ENCODE peak calls at places on chromosomes 13 and 19, in ten cellular contexts. Y, S, M, Q, A, K, W, X, Z and C are unnamed samples.

GRCh38 chr13:31054632-31055031 is 107.1 kb downstream of the HSPH1 start:
- DNase-seq in Y (no peak), S (no peak), M (no peak), Q (no peak), A (no peak), K (no peak), W (no peak), X (no peak), Z (no peak), C (no peak)

GRCh38 chr19:38059897-38060296 is 152.9 kb downstream of the SIPA1L3 start:
- DNase-seq in Y (peak; percentile 28), S (no peak), M (no peak), Q (no peak), A (no peak), K (peak; percentile 83), W (no peak), X (no peak), Z (no peak), C (peak; percentile 77)

GRCh38 chr19:41958367-41959055 is 610 bp downstream of the RABAC1 start:
- DNase-seq in Y (peak; percentile 81), S (peak; percentile 89), M (peak; percentile 31), Q (peak; percentile 73), A (peak; percentile 96), K (peak; percentile 74), W (peak; percentile 97), X (peak; percentile 92), Z (no peak), C (peak; percentile 79)

GRCh38 chr13:28819046-28819747 is 942 bp upstream of the MTUS2 start:
- DNase-seq in Y (no peak), S (peak; percentile 21), M (no peak), Q (peak; percentile 26), A (no peak), K (peak; percentile 39), W (peak; percentile 10), X (no peak), Z (no peak), C (no peak)

GRCh38 chr13:59425211-59425721 is 738.5 kb downstream of the DIAPH3 start:
- DNase-seq in Y (no peak), S (no peak), M (no peak), Q (no peak), A (no peak), K (peak; percentile 86), W (no peak), X (no peak), Z (no peak), C (no peak)

GRCh38 chr19:3683405-3683865 is 16.8 kb downstream of the PIP5K1C start:
- DNase-seq in Y (no peak), S (no peak), M (no peak), Q (no peak), A (no peak), K (peak; percentile 68), W (no peak), X (no peak), Z (no peak), C (peak; percentile 47)

GRCh38 chr13:25860862-25861261 is 191.0 kb downstream of the SHISA2 start:
- DNase-seq in Y (no peak), S (no peak), M (no peak), Q (peak; percentile 78), A (no peak), K (peak; percentile 44), W (no peak), X (no peak), Z (no peak), C (no peak)

GRCh38 chr13:24985102-24985501 is 110.8 kb upstream of the PABPC3 start:
- DNase-seq in Y (no peak), S (no peak), M (no peak), Q (no peak), A (no peak), K (no peak), W (no peak), X (no peak), Z (no peak), C (peak; percentile 32)

GRCh38 chr13:74758188-74758587 is 624.0 kb upstream of the KLF12 start:
- DNase-seq in Y (no peak), S (no peak), M (no peak), Q (no peak), A (no peak), K (no peak), W (no peak), X (no peak), Z (no peak), C (no peak)

GRCh38 chr13:108915634-108916497 is 286.5 kb downstream of the MYO16 start:
- DNase-seq in Y (no peak), S (peak; percentile 27), M (peak; percentile 15), Q (peak; percentile 94), A (peak; percentile 90), K (peak; percentile 96), W (peak; percentile 67), X (peak; percentile 93), Z (peak; percentile 84), C (peak; percentile 81)

GRCh38 chr19:47296036-47296435 is 13.6 kb upstream of the C5AR1 start:
- DNase-seq in Y (peak; percentile 93), S (peak; percentile 88), M (no peak), Q (peak; percentile 63), A (no peak), K (peak; percentile 89), W (peak; percentile 88), X (no peak), Z (no peak), C (peak; percentile 91)

GRCh38 chr13:110912651-110913051 is 2.2 kb downstream of the ANKRD10 start:
- DNase-seq in Y (no peak), S (no peak), M (no peak), Q (no peak), A (no peak), K (peak; percentile 89), W (no peak), X (no peak), Z (no peak), C (peak; percentile 31)
- TF ChIP-seq CTCF in Y (no peak), S (no peak), M (no peak), Q (no peak), A (no peak), K (no peak), W (no peak), X (no peak), Z (no peak), C (no peak)

DNA sequence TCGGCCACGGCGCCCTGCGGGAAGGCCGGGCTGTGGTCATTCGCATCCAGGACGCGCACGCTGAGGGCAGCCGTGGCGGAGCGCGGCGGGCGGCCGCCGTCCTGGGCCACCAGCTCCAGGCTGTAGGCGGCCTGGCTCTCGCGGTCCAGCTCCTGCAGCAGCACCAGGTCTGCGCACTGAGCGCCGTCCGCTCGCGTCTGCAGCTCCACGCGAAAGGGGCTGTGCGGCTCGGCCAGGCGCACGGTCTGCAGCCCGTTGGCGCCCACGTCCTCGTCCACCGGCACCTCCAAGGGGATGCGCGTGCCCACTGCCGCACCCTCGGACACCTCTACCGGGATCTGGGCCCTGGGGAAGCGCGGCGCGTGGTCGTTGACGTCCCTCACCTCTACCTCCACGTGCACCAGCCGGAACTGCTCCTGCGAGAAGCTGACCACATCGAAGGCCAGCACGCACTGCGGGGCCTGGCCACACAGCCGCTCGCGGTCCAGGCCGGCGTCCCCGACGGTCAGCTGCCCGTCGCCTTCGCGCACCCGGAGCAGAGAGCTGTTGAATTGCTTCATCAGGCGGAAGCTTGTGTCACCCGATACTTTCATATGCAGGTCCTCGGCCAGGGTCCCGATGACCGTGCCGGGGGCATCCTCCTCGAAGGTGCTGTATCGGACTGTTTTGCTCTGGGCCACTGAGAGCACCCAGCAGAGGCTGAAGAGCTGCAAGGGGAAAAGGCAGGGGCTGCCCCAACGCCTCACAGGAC is 583 bp downstream of the PCDH8 start:
- DNase-seq in Y (no peak), S (no peak), M (no peak), Q (no peak), A (no peak), K (no peak), W (no peak), X (no peak), Z (no peak), C (no peak)
- H3K4me3 ChIP-seq in Y (no peak overlapping the region), S (peak overlapping the region; percentile 79), M (peak overlapping the region; percentile 26), Q (no peak overlapping the region), A (no peak overlapping the region), K (no peak overlapping the region), W (no peak overlapping the region), X (no peak overlapping the region), Z (no peak overlapping the region), C (no peak overlapping the region)

DNA sequence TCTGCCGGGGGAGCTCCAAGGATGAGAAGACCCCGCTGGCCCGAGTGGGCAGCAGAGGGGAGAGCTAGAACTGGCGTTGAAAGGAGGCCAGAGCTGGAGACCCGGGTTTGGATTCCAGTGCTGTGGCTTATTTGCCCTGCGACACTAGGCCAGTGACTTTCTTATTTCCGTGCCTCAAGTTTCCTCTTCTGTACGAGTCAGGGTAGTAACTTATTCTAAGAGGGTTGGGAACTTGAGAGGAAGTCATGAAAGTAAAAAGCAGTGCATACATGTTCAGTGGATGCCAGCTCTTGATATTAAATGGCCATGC is 670 bp downstream of the FAM32A start:
- DNase-seq in Y (peak; percentile 70), S (peak; percentile 75), M (no peak), Q (no peak), A (no peak), K (peak; percentile 40), W (no peak), X (no peak), Z (no peak), C (no peak)
- TF ChIP-seq CTCF in Y (peak; percentile 73), S (no peak), M (no peak), Q (peak; percentile 3), A (peak; percentile 37), K (peak; percentile 43), W (no peak), X (no peak), Z (peak; percentile 50), C (peak; percentile 45)

GRCh38 chr19:1278074-1278473 is 2.7 kb downstream of the FAM174C start:
- DNase-seq in Y (no peak), S (no peak), M (no peak), Q (no peak), A (no peak), K (no peak), W (no peak), X (no peak), Z (no peak), C (no peak)

GRCh38 chr19:1276620-1277007 is 1.3 kb downstream of the FAM174C start:
- DNase-seq in Y (peak; percentile 84), S (no peak), M (no peak), Q (no peak), A (no peak), K (no peak), W (no peak), X (no peak), Z (no peak), C (peak; percentile 62)

GRCh38 chr19:1275976-1276619 is 768 bp downstream of the FAM174C start:
- DNase-seq in Y (no peak), S (no peak), M (no peak), Q (no peak), A (no peak), K (no peak), W (no peak), X (no peak), Z (no peak), C (peak; percentile 37)

GRCh38 chr19:1275260-1275975 is at the start of gene FAM174C:
- DNase-seq in Y (peak; percentile 98), S (peak; percentile 97), M (peak; percentile 90), Q (peak; percentile 96), A (peak; percentile 98), K (peak; percentile 98), W (peak; percentile 81), X (peak; percentile 98), Z (peak; percentile 87), C (peak; percentile 99)

DNA sequence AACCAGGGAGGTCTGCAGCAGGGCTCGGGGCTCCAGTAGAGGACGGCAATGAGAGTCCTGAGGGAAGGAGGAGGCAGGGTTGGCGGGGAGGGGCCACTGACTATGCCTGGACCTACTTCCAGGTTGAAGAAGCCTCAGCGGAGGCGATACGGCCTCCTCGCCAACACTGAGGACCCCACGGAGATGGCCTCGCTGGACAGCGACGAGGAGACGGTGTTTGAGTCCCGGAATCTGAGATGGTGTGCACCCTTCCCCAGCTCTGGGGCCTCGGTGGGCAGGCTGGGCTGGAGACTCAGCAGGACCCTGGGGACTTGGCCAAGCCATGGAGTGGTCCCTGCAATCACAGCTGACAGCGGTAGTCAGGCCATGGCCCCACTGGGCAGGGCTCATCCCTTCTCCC is 1.7 kb downstream of the FAM174C start:
- DNase-seq in Y (no peak), S (no peak), M (no peak), Q (no peak), A (no peak), K (no peak), W (no peak), X (no peak), Z (no peak), C (no peak)
- H3K4me3 ChIP-seq in Y (peak overlapping the region; percentile 95), S (no peak overlapping the region), M (no peak overlapping the region), Q (no peak overlapping the region), A (no peak overlapping the region), K (no peak overlapping the region), W (peak overlapping the region; percentile 80), X (no peak overlapping the region), Z (peak overlapping the region; percentile 59), C (peak overlapping the region; percentile 95)